ENCODE peak calls at places on chromosomes 2 and 18, in eight cellular contexts. R, V, N, O, P, J, T and L are unnamed samples.

GRCh38 chr2:51490576-51491234 is 458.8 kb upstream of the NRXN1 start:
- DNase-seq in P (no peak), T (no peak), J (no peak), N (no peak), R (no peak), O (no peak), V (no peak), L (no peak)

GRCh38 chr2:190504912-190505311 is 29.6 kb downstream of the NEMP2 start:
- DNase-seq in N (no peak), J (no peak), R (no peak), V (no peak), T (no peak), P (no peak), O (no peak), L (no peak)

GRCh38 chr2:118128826-118129225 is 40.6 kb downstream of the INSIG2 start:
- DNase-seq in O (no peak), P (no peak), N (no peak), T (no peak), V (no peak), R (no peak), J (no peak), L (no peak)

GRCh38 chr2:90069290-90069894 is 1377.9 kb downstream of the RPIA start:
- DNase-seq in O (no peak), T (peak), R (no peak), N (no peak), J (peak), V (peak), P (peak), L (no peak)

GRCh38 chr2:170212625-170213280 is 34.8 kb downstream of the MYO3B start:
- DNase-seq in O (no peak), J (no peak), V (no peak), N (no peak), R (peak), T (no peak), P (no peak), L (no peak)

GRCh38 chr18:79507546-79508480 is 112.1 kb downstream of the NFATC1 start:
- DNase-seq in O (no peak), J (peak), P (no peak), N (no peak), T (no peak), R (peak), V (peak), L (no peak)

GRCh38 chr2:29848566-29849310 is 72.6 kb downstream of the ALK start:
- DNase-seq in T (no peak), R (no peak), O (no peak), N (no peak), P (no peak), V (no peak), J (no peak), L (no peak)

GRCh38 chr2:23905155-23905554 is 21.8 kb downstream of the ATAD2B start:
- DNase-seq in P (no peak), J (no peak), R (peak), T (no peak), N (no peak), O (no peak), V (no peak), L (no peak)

GRCh38 chr18:7754258-7754657 is 187.1 kb downstream of the PTPRM start:
- DNase-seq in O (no peak), N (no peak), J (no peak), V (no peak), P (no peak), R (peak), T (no peak), L (no peak)

GRCh38 chr2:231917280-231918088 is 8.7 kb downstream of the NPPC start:
- DNase-seq in O (no peak), N (no peak), V (no peak), J (no peak), T (no peak), P (no peak), R (no peak), L (no peak)

GRCh38 chr2:121502246-121502645 is 28.4 kb upstream of the RNU4ATAC start:
- DNase-seq in J (no peak), R (peak), T (no peak), N (peak), P (no peak), O (no peak), V (no peak), L (no peak)

GRCh38 chr18:74252032-74252380 is 39.8 kb downstream of the CYB5A start:
- DNase-seq in N (no peak), T (no peak), O (no peak), V (peak), J (no peak), P (no peak), R (peak), L (no peak)

GRCh38 chr2:83817511-83817910 is 641.6 kb downstream of the SUCLG1 start:
- DNase-seq in P (no peak), T (peak), N (no peak), V (no peak), O (no peak), R (peak), J (no peak), L (no peak)

GRCh38 chr2:216830346-216830745 is 29.5 kb downstream of the TNP1 start:
- DNase-seq in J (no peak), R (no peak), V (no peak), O (no peak), N (no peak), T (no peak), P (no peak), L (no peak)

GRCh38 chr2:96260404-96261260 is 5.2 kb downstream of the TMEM127 start:
- DNase-seq in P (no peak), T (peak), V (peak), J (peak), O (no peak), R (peak), N (peak), L (peak)

GRCh38 chr2:47554311-47554905 is 151.5 kb downstream of the MSH2 start:
- DNase-seq in O (no peak), N (no peak), V (no peak), T (no peak), R (no peak), J (no peak), P (no peak), L (no peak)